ENCODE peak calls at places on chromosomes 5 and 9, in eight cellular contexts. T is Peyer's patch, I is choroid plexus epithelial cell, R is BE2C, J is foreskin fibroblast, C is AG09309, V is spleen, G is skeletal muscle cell. F is an unnamed sample.

GRCh38 chr9:121735065-121735791 is 83.8 kb downstream of the DAB2IP start:
- DNase-seq in I (peak; percentile 92), V (no peak), G (no peak), T (peak; percentile 66), R (peak; percentile 41), J (peak; percentile 70), C (peak; percentile 46), F (peak; percentile 56)

GRCh38 chr5:10831416-10831815 is 70.4 kb upstream of the DAP start:
- DNase-seq in I (peak; percentile 78), G (peak; percentile 44), J (peak; percentile 91), V (no peak), T (no peak), C (peak; percentile 73), R (no peak), F (peak; percentile 57)

GRCh38 chr5:14668247-14668646 is 3.7 kb downstream of the OTULIN start:
- DNase-seq in R (no peak), V (no peak), J (no peak), I (no peak), T (no peak), G (no peak), C (no peak), F (no peak)

GRCh38 chr5:41527201-41527779 is 16.9 kb upstream of the PLCXD3 start:
- DNase-seq in T (no peak), V (no peak), I (peak; percentile 96), G (peak; percentile 90), J (peak; percentile 77), R (peak; percentile 19), C (peak; percentile 90), F (peak; percentile 99)

GRCh38 chr5:63125862-63126261 is 547.2 kb downstream of the LRRC70 start:
- DNase-seq in T (no peak), I (peak; percentile 69), J (peak; percentile 5), R (no peak), V (no peak), C (no peak), G (peak; percentile 36), F (peak; percentile 80)

GRCh38 chr9:70297141-70297540 is 38.4 kb downstream of the SMC5 start:
- DNase-seq in J (peak; percentile 12), I (no peak), R (no peak), T (no peak), G (no peak), V (no peak), C (no peak), F (peak; percentile 11)

GRCh38 chr9:78871452-78872331 is 574.8 kb downstream of the PSAT1 start:
- DNase-seq in V (no peak), C (peak; percentile 87), R (no peak), I (peak; percentile 83), J (peak; percentile 90), T (no peak), G (peak; percentile 68), F (peak; percentile 65)

GRCh38 chr9:107536462-107536861 is 46.9 kb upstream of the KLF4 start:
- DNase-seq in C (no peak), I (no peak), V (no peak), R (no peak), G (no peak), T (no peak), J (no peak), F (no peak)

GRCh38 chr5:165304193-165304820 is 1798.9 kb downstream of the MAT2B start:
- DNase-seq in G (no peak), C (no peak), V (no peak), T (no peak), R (no peak), I (no peak), J (no peak), F (no peak)

GRCh38 chr9:110048473-110048975 is 159.4 kb downstream of the C9orf152 start:
- DNase-seq in R (peak; percentile 65), J (peak; percentile 95), G (peak; percentile 61), C (no peak), T (peak; percentile 93), I (peak; percentile 89), V (peak; percentile 96), F (peak; percentile 69)

GRCh38 chr9:136719212-136719880 is 7.0 kb downstream of the DIPK1B start:
- DNase-seq in V (peak; percentile 86), G (no peak), C (no peak), J (no peak), I (no peak), R (no peak), T (peak; percentile 76), F (no peak)

GRCh38 chr9:16575142-16575877 is 295.2 kb downstream of the BNC2 start:
- DNase-seq in R (no peak), T (no peak), J (peak; percentile 46), G (no peak), V (no peak), C (no peak), I (no peak), F (peak; percentile 28)

DNA sequence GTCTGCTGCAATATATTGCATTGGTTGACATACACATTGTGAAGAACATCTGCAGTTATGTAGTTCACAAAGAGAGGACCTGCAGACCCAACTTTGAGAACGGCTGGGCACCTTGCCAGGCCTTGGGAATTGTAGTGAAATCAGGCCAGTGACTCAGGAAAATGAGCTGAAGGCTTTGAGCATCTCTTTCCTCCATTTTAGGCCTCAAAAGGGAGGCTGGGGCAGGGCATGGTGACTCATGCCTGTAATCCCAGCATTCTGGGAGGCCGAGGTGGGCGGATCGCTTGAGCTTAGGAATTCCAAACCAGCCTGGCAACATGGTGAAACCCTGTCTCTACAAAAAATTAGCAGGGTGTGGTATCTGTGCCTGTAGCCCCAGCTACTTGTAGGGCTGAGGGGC is 1.4 kb upstream of the IPPK start:
- DNase-seq in J (peak; percentile 84), T (peak; percentile 47), C (no peak), G (peak; percentile 49), V (no peak), I (peak; percentile 82), R (peak; percentile 69), F (peak; percentile 93)
- H3K4me3 ChIP-seq in J (peak overlapping the region; percentile 99), T (no peak overlapping the region), C (no peak overlapping the region), G (no peak overlapping the region), V (peak overlapping the region; percentile 92), I (peak overlapping the region; percentile 94), R (peak overlapping the region; percentile 94), F (peak overlapping the region; percentile 96)

GRCh38 chr9:32385135-32385884 is 867 bp downstream of the ACO1 start:
- DNase-seq in I (peak; percentile 34), V (no peak), G (no peak), C (no peak), J (peak; percentile 37), R (no peak), T (no peak), F (peak; percentile 56)

GRCh38 chr9:32385885-32386283 is 1.4 kb downstream of the ACO1 start:
- DNase-seq in G (no peak), T (no peak), C (no peak), R (no peak), I (no peak), J (no peak), V (no peak), F (no peak)

GRCh38 chr9:32384364-32385134 is at the start of gene ACO1:
- DNase-seq in R (peak; percentile 92), C (peak; percentile 29), J (peak; percentile 96), T (peak; percentile 96), G (peak; percentile 39), I (peak; percentile 88), V (peak; percentile 96), F (peak; percentile 77)

GRCh38 chr9:32387256-32387655 is 2.8 kb downstream of the ACO1 start:
- DNase-seq in C (no peak), I (no peak), G (no peak), V (no peak), R (no peak), J (no peak), T (no peak), F (no peak)

GRCh38 chr9:32389365-32389764 is 4.9 kb downstream of the ACO1 start:
- DNase-seq in G (no peak), T (no peak), R (no peak), I (no peak), V (no peak), J (no peak), C (no peak), F (no peak)
- H3K4me3 ChIP-seq in G (no peak overlapping the region), T (no peak overlapping the region), R (no peak overlapping the region), I (no peak overlapping the region), V (no peak overlapping the region), J (no peak overlapping the region), C (no peak overlapping the region), F (no peak overlapping the region)

DNA sequence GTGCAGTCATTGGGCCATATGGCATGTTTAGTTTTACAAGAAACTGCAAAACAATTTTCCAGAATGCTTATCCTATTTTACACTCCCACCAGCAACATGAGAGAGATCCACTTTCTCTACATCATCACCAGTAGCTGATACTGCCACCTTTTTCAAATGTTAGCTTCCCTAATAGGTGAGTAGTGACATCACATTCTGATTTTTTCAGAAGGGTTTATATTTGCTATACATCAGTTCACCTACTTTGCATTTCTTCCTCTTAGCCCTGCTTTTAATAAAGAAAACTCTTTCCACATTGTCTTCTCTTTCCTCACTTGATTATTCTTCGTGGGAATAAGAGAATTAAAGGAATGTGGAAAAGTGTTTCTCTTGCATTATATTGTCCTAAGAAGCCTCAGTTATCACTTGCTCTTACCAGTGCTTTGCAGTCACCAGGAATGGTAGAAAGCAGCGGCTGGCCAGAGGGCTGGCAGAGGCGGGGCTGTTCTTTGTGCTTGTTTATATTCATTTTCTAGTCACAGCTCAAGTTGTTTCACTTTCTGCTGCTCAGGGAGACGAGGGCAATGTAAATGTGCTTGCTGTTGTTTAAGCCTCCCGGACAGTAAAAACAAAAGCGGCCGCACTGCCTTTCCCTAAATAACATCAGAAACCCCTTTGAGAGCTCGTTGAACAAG is 164.8 kb downstream of the HSD17B3 start:
- DNase-seq in G (no peak), I (peak; percentile 89), V (no peak), J (peak; percentile 88), T (peak; percentile 83), C (peak; percentile 14), R (no peak), F (peak; percentile 59)
- H3K4me3 ChIP-seq in G (peak overlapping the region; percentile 25), I (peak overlapping the region; percentile 36), V (no peak overlapping the region), J (peak overlapping the region; percentile 23), T (peak overlapping the region; percentile 19), C (peak overlapping the region; percentile 3), R (no peak overlapping the region), F (no peak overlapping the region)

GRCh38 chr5:90294604-90295003 is 115.0 kb downstream of the CETN3 start:
- DNase-seq in C (no peak), J (no peak), T (no peak), R (no peak), I (no peak), G (no peak), V (no peak), F (no peak)

GRCh38 chr5:90293931-90294330 is 115.6 kb downstream of the CETN3 start:
- DNase-seq in T (no peak), J (no peak), G (no peak), R (no peak), I (peak; percentile 24), V (no peak), C (no peak), F (peak; percentile 18)

GRCh38 chr5:90301248-90301647 is 108.3 kb downstream of the CETN3 start:
- DNase-seq in J (no peak), I (no peak), C (no peak), V (no peak), G (no peak), T (no peak), R (no peak), F (no peak)

DNA sequence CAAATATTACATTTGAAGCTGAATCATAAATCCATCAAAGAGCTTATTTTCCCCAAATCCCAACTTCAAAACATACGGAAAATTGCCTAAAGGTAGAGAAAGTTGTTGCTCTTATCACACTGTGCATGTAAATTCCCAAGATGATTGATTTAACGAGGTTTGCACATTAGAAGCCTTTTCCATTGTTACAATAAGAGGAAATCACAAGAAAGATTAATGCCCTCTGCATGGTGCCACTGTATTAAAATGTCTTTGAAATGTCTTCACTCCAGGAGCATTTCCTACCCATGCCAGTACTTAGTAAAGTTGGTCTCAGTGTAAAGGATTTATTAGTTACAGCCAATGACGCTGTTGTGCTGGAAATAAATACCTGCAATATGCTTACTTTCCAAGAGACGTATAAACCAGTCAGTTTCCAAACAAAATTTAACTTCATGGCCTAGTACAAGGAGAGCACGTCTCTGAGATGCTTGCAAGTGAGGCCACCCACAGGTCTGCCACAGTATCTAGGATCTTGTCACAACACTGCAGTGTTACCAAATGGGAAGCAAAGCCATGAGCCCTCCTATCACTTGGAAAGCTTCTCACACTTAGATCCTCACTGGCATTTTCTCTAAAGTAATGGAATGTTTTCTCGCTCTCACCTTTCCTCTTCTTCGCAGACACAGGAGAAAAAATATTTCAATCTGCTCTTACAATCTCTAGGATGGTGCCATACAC is 112.4 kb downstream of the CETN3 start:
- DNase-seq in G (no peak), T (no peak), V (no peak), C (no peak), J (no peak), R (no peak), I (no peak), F (no peak)
- H3K4me3 ChIP-seq in G (no peak overlapping the region), T (no peak overlapping the region), V (no peak overlapping the region), C (no peak overlapping the region), J (no peak overlapping the region), R (no peak overlapping the region), I (no peak overlapping the region), F (no peak overlapping the region)

F was measured in fibroblast of mammary gland.